ENCODE peak calls at places on chromosomes 7 and 10, in six cellular contexts. N is Panc1, E is adrenal gland, I is cardiac fibroblast, R is tibial artery, H is GM10248. B is an unnamed sample.

GRCh38 chr7:87213801-87214200 is 5.7 kb downstream of the TMEM243 start:
- DNase-seq in E (no peak), H (no peak), I (no peak), N (no peak), R (no peak), B (peak; percentile 18)

GRCh38 chr10:79979973-79980687 is 31.2 kb upstream of the SFTPD start:
- DNase-seq in N (no peak), E (no peak), I (no peak), R (no peak), H (no peak), B (no peak)

GRCh38 chr10:122504551-122504950 is 43.2 kb downstream of the HTRA1 start:
- DNase-seq in E (peak; percentile 45), N (no peak), I (peak; percentile 94), R (peak; percentile 96), H (no peak), B (no peak)

GRCh38 chr7:8931906-8932646 is 498.7 kb downstream of the NXPH1 start:
- DNase-seq in H (no peak), E (no peak), R (no peak), N (no peak), I (no peak), B (no peak)

GRCh38 chr10:131035779-131036178 is 275.7 kb downstream of the TCERG1L start:
- DNase-seq in N (no peak), E (no peak), I (no peak), R (no peak), H (no peak), B (no peak)

GRCh38 chr10:119198438-119198837 is 8.9 kb upstream of the GRK5 start:
- DNase-seq in H (peak; percentile 57), R (peak; percentile 44), E (no peak), I (peak; percentile 39), N (no peak), B (peak; percentile 63)

GRCh38 chr7:81871606-81872265 is 101.9 kb upstream of the HGF start:
- DNase-seq in R (no peak), I (peak; percentile 42), H (no peak), N (no peak), E (no peak), B (no peak)

GRCh38 chr7:157989611-157990010 is 598.0 kb downstream of the PTPRN2 start:
- DNase-seq in R (peak; percentile 55), N (no peak), H (no peak), E (no peak), I (no peak), B (no peak)

GRCh38 chr10:109889867-109890266 is 33.4 kb downstream of the XPNPEP1 start:
- DNase-seq in I (peak; percentile 69), E (no peak), R (no peak), H (no peak), N (no peak), B (no peak)

GRCh38 chr10:124380256-124380995 is 38.3 kb downstream of the OAT start:
- DNase-seq in I (no peak), H (no peak), E (no peak), N (no peak), R (peak; percentile 25), B (no peak)

GRCh38 chr7:102836206-102836938 is 76.4 kb upstream of the LRRC17 start:
- DNase-seq in R (no peak), E (no peak), I (peak; percentile 88), N (peak; percentile 58), H (no peak), B (no peak)

GRCh38 chr7:122885583-122886356 is 490 bp downstream of the CADPS2 start:
- DNase-seq in I (peak; percentile 51), N (no peak), H (peak; percentile 39), E (peak; percentile 64), R (peak; percentile 66), B (no peak)

GRCh38 chr7:127251048-127251451 is 1.7 kb downstream of the GRM8 start:
- DNase-seq in R (no peak), E (no peak), N (no peak), I (no peak), H (no peak), B (peak; percentile 2)

GRCh38 chr7:135193615-135194081 is 17.7 kb downstream of the WDR91 start:
- DNase-seq in H (no peak), N (no peak), R (no peak), I (peak; percentile 36), E (no peak), B (no peak)

GRCh38 chr10:71421075-71421434 is 24.3 kb downstream of the CDH23 start:
- DNase-seq in E (no peak), R (no peak), I (no peak), N (no peak), H (no peak), B (no peak)

GRCh38 chr7:151137076-151137611 is 30.4 kb downstream of the GBX1 start:
- DNase-seq in E (no peak), I (no peak), H (no peak), N (no peak), R (no peak), B (no peak)

GRCh38 chr7:112260941-112261340 is 54.4 kb downstream of the ZNF277 start:
- DNase-seq in E (no peak), N (no peak), I (no peak), H (no peak), R (no peak), B (no peak)

GRCh38 chr7:9242604-9243003 is 809.2 kb downstream of the NXPH1 start:
- DNase-seq in E (no peak), I (no peak), N (no peak), H (no peak), R (no peak), B (no peak)

GRCh38 chr7:31687024-31687423 is at the start of gene PPP1R17:
- DNase-seq in N (no peak), R (no peak), E (no peak), H (no peak), I (no peak), B (no peak)

GRCh38 chr7:43750016-43750887 is 8.2 kb upstream of the BLVRA start:
- DNase-seq in H (no peak), I (peak; percentile 65), N (no peak), E (no peak), R (no peak), B (no peak)

GRCh38 chr10:116158036-116158435 is 115.0 kb downstream of the GFRA1 start:
- DNase-seq in H (no peak), N (no peak), I (no peak), E (no peak), R (no peak), B (no peak)

GRCh38 chr10:99711129-99711719 is 20.7 kb downstream of the COX15 start:
- DNase-seq in I (peak; percentile 80), R (no peak), N (peak; percentile 17), E (peak; percentile 16), H (peak; percentile 39), B (peak; percentile 56)

GRCh38 chr7:34454381-34454780 is 203.6 kb upstream of the NPSR1 start:
- DNase-seq in I (no peak), R (no peak), H (no peak), E (no peak), N (no peak), B (no peak)

GRCh38 chr7:3911685-3912084 is 610.6 kb downstream of the SDK1 start:
- DNase-seq in H (no peak), R (no peak), E (no peak), I (no peak), N (no peak), B (no peak)

GRCh38 chr7:27952393-27953290 is 212.7 kb downstream of the TAX1BP1 start:
- DNase-seq in H (no peak), E (no peak), R (no peak), I (peak; percentile 36), N (no peak), B (no peak)

GRCh38 chr7:151923097-151923876 is 33.0 kb upstream of the GALNTL5 start:
- DNase-seq in H (no peak), E (peak; percentile 39), N (no peak), R (peak; percentile 71), I (peak; percentile 43), B (no peak)

GRCh38 chr7:15433154-15433553 is 128.7 kb downstream of the AGMO start:
- DNase-seq in E (no peak), N (no peak), I (no peak), H (no peak), R (no peak), B (no peak)

GRCh38 chr10:47438857-47439474 is 44.9 kb downstream of the ANXA8 start:
- DNase-seq in H (no peak), I (peak; percentile 84), E (peak; percentile 50), N (no peak), R (no peak), B (no peak)
- TF ChIP-seq CTCF in H (no peak), I (peak; percentile 90), E (peak; percentile 67), N (peak; percentile 65), R (no peak), B (no peak)

DNA sequence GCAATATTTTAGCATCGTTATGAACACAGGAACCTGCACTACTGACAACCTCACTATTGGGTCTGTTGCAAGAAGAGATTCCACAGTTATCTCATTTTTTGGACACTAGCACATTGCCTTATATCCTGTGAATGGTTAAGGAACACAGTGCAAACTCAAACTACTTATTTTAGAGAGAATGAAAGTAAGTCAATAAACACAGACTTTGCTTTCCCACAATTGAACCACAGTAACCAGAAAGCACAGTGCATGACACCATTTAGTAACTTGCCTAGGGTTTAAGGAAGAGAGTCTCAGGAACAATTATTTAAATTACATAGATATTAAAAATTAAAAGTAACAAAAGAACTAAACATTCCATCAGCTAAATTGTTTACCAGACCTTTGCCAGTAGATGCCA is 468.8 kb downstream of the ZWINT start:
- DNase-seq in E (no peak), H (no peak), I (no peak), R (no peak), N (no peak), B (no peak)
- TF ChIP-seq CTCF in E (no peak), H (no peak), I (no peak), R (no peak), N (no peak), B (no peak)

GRCh38 chr10:15167411-15168295 is 840 bp downstream of the NMT2 start:
- DNase-seq in N (no peak), H (peak; percentile 46), R (peak; percentile 75), I (peak; percentile 49), E (peak; percentile 46), B (peak; percentile 62)
- TF ChIP-seq CTCF in N (no peak), H (no peak), R (peak; percentile 53), I (peak; percentile 57), E (peak; percentile 50), B (peak; percentile 42)

GRCh38 chr7:108164342-108164741 is 34.2 kb upstream of the LAMB4 start:
- DNase-seq in N (no peak), H (no peak), I (no peak), E (no peak), R (no peak), B (no peak)

GRCh38 chr7:108164946-108165345 is 34.8 kb upstream of the LAMB4 start:
- DNase-seq in H (no peak), I (no peak), E (no peak), N (no peak), R (no peak), B (no peak)

GRCh38 chr7:108167460-108167859 is 37.3 kb upstream of the LAMB4 start:
- DNase-seq in N (no peak), E (no peak), I (peak; percentile 70), H (no peak), R (no peak), B (no peak)

GRCh38 chr7:108165726-108166125 is 35.6 kb upstream of the LAMB4 start:
- DNase-seq in R (no peak), N (no peak), E (no peak), H (no peak), I (peak; percentile 11), B (no peak)

DNA sequence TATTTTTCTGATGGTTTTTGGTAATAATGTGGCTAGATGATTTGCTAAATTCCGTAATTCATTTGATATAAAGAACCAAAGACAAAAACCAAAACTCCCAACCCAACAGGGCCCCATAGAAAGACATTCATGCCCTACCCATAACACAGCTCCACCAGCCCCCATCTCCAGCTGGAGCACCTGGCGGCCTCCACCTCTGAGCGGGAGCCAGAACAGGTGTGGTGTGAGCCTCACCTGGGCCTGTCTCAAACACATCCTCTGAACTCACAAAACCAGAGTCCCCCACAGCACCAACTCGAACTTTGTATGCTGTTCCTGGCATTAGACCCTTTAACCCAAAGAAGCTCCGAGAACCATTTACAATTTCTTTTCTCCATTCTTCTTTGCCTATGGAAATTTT is 36.5 kb upstream of the LAMB4 start:
- DNase-seq in R (no peak), I (no peak), N (no peak), H (no peak), E (no peak), B (no peak)
- TF ChIP-seq CTCF in R (no peak), I (no peak), N (no peak), H (no peak), E (no peak), B (no peak)

B was measured in activated CD8-positive, alpha-beta T cell treated with anti-CD3 and anti-CD28 coated beads for 36 hours.